ENCODE peak calls at places on chromosomes 11 and 22, in four cellular contexts. U, A, B and Q are unnamed samples. For H3K4me1, the result is how much of the 10 kb centered on the place peaks cover.

GRCh38 chr22:48577014-48577690 is 1250.5 kb downstream of the BRD1 start:
- DNase-seq in U (no peak), A (no peak), B (no peak), Q (no peak)

GRCh38 chr22:32123657-32124056 is 35.4 kb downstream of the C22orf42 start:
- DNase-seq in U (no peak), B (peak), A (no peak), Q (no peak)

GRCh38 chr11:27700351-27701261 is at the start of gene BDNF:
- DNase-seq in U (no peak), A (no peak), B (peak), Q (peak)

GRCh38 chr11:46306296-46306853 is 28.9 kb downstream of the CREB3L1 start:
- DNase-seq in B (peak), A (no peak), U (no peak), Q (no peak)

GRCh38 chr11:11677672-11678356 is 56.0 kb upstream of the GALNT18 start:
- DNase-seq in B (no peak), A (no peak), U (no peak), Q (no peak)

GRCh38 chr11:73951797-73952196 is 971 bp downstream of the DNAJB13 start:
- DNase-seq in B (no peak), A (no peak), U (peak), Q (no peak)

GRCh38 chr11:18802381-18803257 is 11.0 kb upstream of the PTPN5 start:
- DNase-seq in B (peak), A (peak), U (peak), Q (peak)

GRCh38 chr11:1138053-1138452 is 19.7 kb upstream of the MUC5AC start:
- DNase-seq in U (peak), A (no peak), B (no peak), Q (peak)

GRCh38 chr11:37512156-37512780 is 914.2 kb upstream of the RAG2 start:
- DNase-seq in A (no peak), B (no peak), U (no peak), Q (peak)

GRCh38 chr22:21766933-21767462 is 31.4 kb upstream of the YPEL1 start:
- DNase-seq in B (no peak), A (peak), U (no peak), Q (no peak)

GRCh38 chr11:93198221-93198650 is 445 bp upstream of the SLC36A4 start:
- DNase-seq in A (no peak), B (no peak), U (peak), Q (no peak)

GRCh38 chr22:49170053-49170452 is 657.6 kb downstream of the BRD1 start:
- DNase-seq in A (no peak), U (no peak), B (no peak), Q (no peak)

GRCh38 chr11:130371004-130371590 is 56.4 kb upstream of the ZBTB44 start:
- DNase-seq in U (no peak), B (peak), A (peak), Q (no peak)

GRCh38 chr11:45590743-45591142 is 74.7 kb downstream of the CHST1 start:
- DNase-seq in U (peak), A (no peak), B (no peak), Q (no peak)

GRCh38 chr11:107785401-107785800 is 73.2 kb downstream of the SLC35F2 start:
- DNase-seq in U (peak), A (no peak), B (no peak), Q (no peak)

GRCh38 chr22:21621891-21622623 is 7.8 kb downstream of the YDJC start:
- DNase-seq in B (no peak), U (no peak), A (no peak), Q (peak)

GRCh38 chr22:42927966-42928365 is 70.9 kb upstream of the ARFGAP3 start:
- DNase-seq in U (no peak), B (no peak), A (no peak), Q (no peak)

GRCh38 chr22:29567338-29567737 is 13.6 kb downstream of the NIPSNAP1 start:
- DNase-seq in B (no peak), A (no peak), U (no peak), Q (no peak)

GRCh38 chr11:71372693-71373657 is 75.2 kb downstream of the DHCR7 start:
- DNase-seq in U (no peak), B (peak), A (peak), Q (peak)

GRCh38 chr11:45806072-45806933 is 1.4 kb downstream of the SLC35C1 start:
- DNase-seq in A (no peak), B (no peak), U (no peak), Q (no peak)

GRCh38 chr11:128342511-128343133 is 244.7 kb downstream of the ETS1 start:
- DNase-seq in U (peak), B (no peak), A (peak), Q (peak)

GRCh38 chr11:122882809-122883681 is 486 bp downstream of the JHY start:
- DNase-seq in A (no peak), B (peak), U (peak), Q (peak)

GRCh38 chr11:111851636-111852035 is 19.7 kb downstream of the ALG9 start:
- DNase-seq in B (peak), A (peak), U (no peak), Q (peak)

GRCh38 chr11:99739464-99740089 is 718.8 kb downstream of the CNTN5 start:
- DNase-seq in U (peak), B (peak), A (peak), Q (peak)

GRCh38 chr22:46777609-46777970 is 15.1 kb downstream of the TBC1D22A start:
- DNase-seq in A (peak), B (no peak), U (no peak), Q (no peak)

GRCh38 chr11:76769071-76769560 is 14.0 kb upstream of the TSKU start:
- DNase-seq in A (no peak), U (peak), B (no peak), Q (peak)

GRCh38 chr22:32331918-32332725 is 25.5 kb upstream of the RFPL3 start:
- DNase-seq in A (no peak), U (no peak), B (no peak), Q (no peak)

GRCh38 chr11:619625-620050 is 3.9 kb upstream of the IRF7 start:
- DNase-seq in B (no peak), U (no peak), A (no peak), Q (no peak)

GRCh38 chr22:47337161-47337621 is 574.7 kb downstream of the TBC1D22A start:
- DNase-seq in A (no peak), U (peak), B (no peak), Q (peak)

GRCh38 chr22:46947516-46948260 is 185.2 kb downstream of the TBC1D22A start:
- DNase-seq in U (no peak), A (no peak), B (no peak), Q (no peak)

DNA sequence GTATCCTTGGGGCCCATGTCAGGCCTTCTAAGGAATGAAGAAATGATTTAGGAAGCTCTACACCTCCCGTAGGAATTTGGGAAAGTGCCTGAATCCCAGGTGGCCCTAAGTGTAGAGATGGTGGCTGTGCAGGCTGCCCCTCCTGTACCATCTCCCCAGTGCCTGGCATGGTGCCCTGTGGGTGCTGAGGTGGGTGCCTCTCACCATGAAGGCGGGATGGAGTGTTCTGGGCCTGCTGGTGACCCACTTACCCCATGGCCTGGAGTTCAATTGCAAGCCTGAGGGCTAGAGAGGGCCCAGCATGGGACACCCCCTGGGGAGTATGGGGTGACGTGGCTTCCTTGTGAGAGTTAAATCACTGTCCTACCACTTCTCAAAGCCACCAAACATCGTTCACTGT is 19.8 kb downstream of the SAMM50 start:
- DNase-seq in B (no peak), A (no peak), U (no peak), Q (no peak)
- H3K4me1 ChIP-seq in B (under half), A (under half), U (under half), Q (under half)

GRCh38 chr11:116986521-116987105 is 111.6 kb downstream of the SIK3 start:
- DNase-seq in U (peak), A (peak), B (peak), Q (peak)
- H3K4me3 ChIP-seq in U (peak), A (peak), B (no peak), Q (peak)

DNA sequence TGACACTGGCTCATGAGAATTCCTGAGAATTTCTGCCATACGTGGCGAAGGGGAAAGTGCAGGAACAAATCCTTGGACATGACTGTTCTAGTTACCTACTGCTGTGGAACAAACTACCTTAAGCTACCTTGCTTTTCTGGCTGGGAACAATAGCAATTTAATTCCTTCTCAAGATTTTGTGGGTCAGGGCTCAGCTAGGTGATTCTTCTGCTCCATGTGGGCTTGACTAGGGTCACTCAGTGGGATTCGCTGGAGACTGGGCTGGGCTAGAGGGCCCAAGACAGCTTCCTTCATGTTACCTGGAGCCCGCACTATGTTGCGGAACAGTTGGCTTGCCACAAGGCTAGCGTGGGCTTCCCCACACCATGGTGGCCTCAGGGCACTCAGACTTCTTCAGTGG is 6.8 kb upstream of the STIP1 start:
- DNase-seq in U (no peak), A (no peak), B (no peak), Q (no peak)
- H3K4me1 ChIP-seq in U (under half), A (under half), B (under half), Q (under half)

DNA sequence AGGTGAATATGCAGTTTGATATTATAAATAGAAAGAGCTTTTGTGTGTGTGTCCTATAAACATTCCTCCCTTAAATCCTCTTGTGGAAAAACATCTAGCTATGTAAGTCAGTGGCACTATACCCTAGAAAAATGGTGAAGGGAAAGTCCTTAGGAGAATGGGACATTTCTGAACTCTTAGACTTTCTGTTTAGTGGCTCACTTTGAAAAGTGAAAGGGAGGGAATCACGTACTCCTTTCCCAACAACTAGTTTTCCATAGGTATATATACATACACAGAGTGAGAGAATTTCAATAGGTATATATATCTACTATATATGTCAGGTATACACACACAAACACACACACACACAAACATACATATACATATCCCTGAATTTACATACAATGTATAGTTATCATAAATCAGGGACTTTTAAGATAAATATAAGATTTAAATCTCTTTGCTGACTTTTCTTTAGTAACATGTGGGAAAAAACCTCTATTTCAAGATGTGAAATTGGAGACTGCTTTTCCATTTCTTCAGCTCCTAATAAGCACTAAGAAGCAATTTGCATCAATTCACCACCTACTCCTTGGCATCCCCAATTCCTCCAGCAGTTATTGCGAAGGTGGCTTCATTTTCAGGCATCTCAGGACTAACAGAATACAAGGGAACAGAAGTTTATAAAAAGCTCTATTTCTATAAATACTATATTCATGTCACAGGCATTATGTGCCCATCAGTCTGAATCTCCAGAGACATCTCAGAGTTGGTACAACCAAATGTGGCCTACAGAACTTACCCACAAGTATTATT is 13.5 kb upstream of the DDX17 start:
- DNase-seq in U (no peak), A (no peak), B (no peak), Q (no peak)
- H3K4me3 ChIP-seq in U (no peak), A (no peak), B (no peak), Q (no peak)

DNA sequence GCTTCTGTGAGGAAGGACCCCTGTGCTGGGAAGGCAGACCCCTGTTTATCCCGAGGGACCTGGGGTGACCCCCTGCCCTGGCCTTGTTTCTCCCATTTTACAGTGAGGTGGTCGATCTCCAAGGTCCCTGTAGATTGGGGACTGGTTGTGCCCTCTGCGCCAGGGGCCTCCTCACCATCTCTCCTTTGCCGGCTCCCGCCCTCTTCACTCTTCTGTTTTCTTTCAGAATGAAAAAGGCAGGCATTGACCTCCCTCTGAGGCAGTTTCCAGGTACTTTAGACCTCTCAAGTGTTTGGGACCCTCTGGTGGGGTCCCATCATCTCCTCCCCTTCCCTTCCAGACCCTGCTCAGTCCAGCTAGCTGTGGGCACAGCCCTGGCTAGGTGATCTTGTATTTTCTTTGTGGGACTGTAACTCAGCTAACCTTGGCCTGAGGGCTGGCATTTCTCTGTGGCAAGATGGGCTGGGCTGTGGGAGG is 1.5 kb downstream of the SERPINH1 start:
- DNase-seq in A (no peak), B (no peak), U (no peak), Q (no peak)
- H3K4me1 ChIP-seq in A (under half), B (half or more), U (half or more), Q (half or more)

GRCh38 chr11:3164540-3165151 is 464 bp downstream of the OSBPL5 start:
- DNase-seq in A (no peak), B (peak), U (no peak), Q (no peak)

GRCh38 chr11:3166268-3167142 is 1.4 kb upstream of the OSBPL5 start:
- DNase-seq in U (no peak), A (no peak), B (no peak), Q (no peak)

GRCh38 chr11:3165916-3166267 is 782 bp upstream of the OSBPL5 start:
- DNase-seq in U (no peak), B (no peak), A (no peak), Q (no peak)

GRCh38 chr11:3164138-3164539 is 971 bp downstream of the OSBPL5 start:
- DNase-seq in U (no peak), A (no peak), B (no peak), Q (peak)

DNA sequence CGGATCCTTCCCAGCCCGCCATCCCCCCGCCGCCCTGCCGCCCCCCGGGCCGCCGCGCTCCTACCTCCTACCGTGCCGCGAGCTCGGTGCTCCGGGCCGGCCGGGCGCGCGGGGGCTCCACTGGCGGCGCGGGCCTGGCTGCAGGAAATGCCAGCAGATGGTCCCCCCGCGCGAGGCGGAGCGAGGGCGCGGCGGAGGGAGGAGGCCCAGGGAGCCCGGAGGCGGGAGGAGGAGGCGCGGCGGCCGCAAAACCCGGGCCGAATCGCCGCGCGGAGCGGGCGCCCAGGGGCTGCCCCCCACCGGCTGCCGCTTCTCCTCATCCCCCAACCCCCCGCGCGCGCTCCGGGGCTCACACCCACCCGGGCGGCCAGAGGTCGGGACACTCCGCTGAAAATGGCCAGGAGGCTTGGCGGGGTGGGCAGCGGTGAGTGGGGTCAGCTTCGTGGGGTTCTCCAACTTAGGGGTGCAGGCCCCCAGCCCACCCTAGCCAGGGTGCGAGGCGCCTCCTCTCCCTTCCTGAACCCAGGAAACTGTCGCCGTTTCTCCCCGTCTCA is at the start of gene OSBPL5:
- DNase-seq in A (peak), B (peak), U (peak), Q (peak)
- H3K4me3 ChIP-seq in A (peak), B (peak), U (peak), Q (peak)

GRCh38 chr11:64876226-64876750 is 2.1 kb downstream of the EHD1 start:
- DNase-seq in U (no peak), A (no peak), B (no peak), Q (no peak)
- H3K4me1 ChIP-seq in U (under half), A (half or more), B (under half), Q (half or more)

GRCh38 chr11:89052220-89052619 is 13.6 kb downstream of the GRM5 start:
- DNase-seq in B (no peak), U (no peak), A (no peak), Q (no peak)
- H3K4me3 ChIP-seq in B (no peak), U (no peak), A (no peak), Q (no peak)

GRCh38 chr11:118915396-118915795 is 10.3 kb downstream of the BCL9L start:
- DNase-seq in B (no peak), A (no peak), U (no peak), Q (no peak)

GRCh38 chr11:118914178-118914918 is 11.4 kb downstream of the BCL9L start:
- DNase-seq in B (peak), U (peak), A (peak), Q (no peak)

GRCh38 chr11:118917488-118918127 is 8.1 kb downstream of the BCL9L start:
- DNase-seq in A (no peak), B (no peak), U (peak), Q (peak)

GRCh38 chr11:118916842-118917388 is 8.8 kb downstream of the BCL9L start:
- DNase-seq in B (peak), U (peak), A (no peak), Q (peak)

GRCh38 chr11:118915941-118916841 is 9.5 kb downstream of the BCL9L start:
- DNase-seq in A (no peak), B (no peak), U (no peak), Q (no peak)
- H3K4me1 ChIP-seq in A (half or more), B (half or more), U (half or more), Q (half or more)

GRCh38 chr11:7030836-7031235 is 10.6 kb downstream of the NLRP14 start:
- DNase-seq in B (peak), U (no peak), A (no peak), Q (no peak)
- H3K4me3 ChIP-seq in B (no peak), U (no peak), A (no peak), Q (no peak)